ENCODE peak calls at places on chromosomes 11 and 22, in six cellular contexts. D is stimulated activated CD4-positive, alpha-beta T cell treated with anti-CD3 and anti-CD28 coated beads, Interleukin-2, amount 100 ng/mL, for 24 hours; M is naive thymus-derived CD8-positive, alpha-beta T cell; R is cerebellum; F is cardiac fibroblast; S is WTC11. L is an unnamed sample.

GRCh38 chr11:111378773-111379499 is at the start of gene POU2AF1:
- DNase-seq in D (peak; percentile 79), M (peak; percentile 55), R (peak; percentile 9), F (peak; percentile 8), S (peak; percentile 45), L (no peak)

GRCh38 chr11:313787-314547 is at the start of gene IFITM1:
- DNase-seq in D (no peak), M (peak; percentile 67), R (no peak), F (peak; percentile 92), S (no peak), L (no peak)

GRCh38 chr22:24485608-24486007 is 9.5 kb upstream of the UPB1 start:
- DNase-seq in D (no peak), M (no peak), R (no peak), F (no peak), S (no peak), L (no peak)

GRCh38 chr11:12063251-12063650 is 47.1 kb upstream of the MICAL2 start:
- DNase-seq in D (no peak), M (no peak), R (no peak), F (no peak), S (no peak), L (no peak)

GRCh38 chr11:111851636-111852035 is 19.7 kb downstream of the ALG9 start:
- DNase-seq in D (no peak), M (no peak), R (no peak), F (peak; percentile 56), S (no peak), L (no peak)

GRCh38 chr22:29096736-29097669 is 24.2 kb downstream of the KREMEN1 start:
- DNase-seq in D (no peak), M (no peak), R (no peak), F (no peak), S (peak; percentile 18), L (peak; percentile 27)

GRCh38 chr22:45083659-45084305 is 74.0 kb upstream of the PHF21B start:
- DNase-seq in D (peak; percentile 24), M (no peak), R (no peak), F (peak; percentile 11), S (no peak), L (no peak)

GRCh38 chr11:114348200-114349191 is 51.8 kb downstream of the C11orf71 start:
- DNase-seq in D (peak; percentile 30), M (no peak), R (peak; percentile 24), F (peak; percentile 85), S (peak; percentile 34), L (peak; percentile 25)

GRCh38 chr11:1401656-1402221 is 12.0 kb downstream of the BRSK2 start:
- DNase-seq in D (peak; percentile 53), M (peak; percentile 19), R (no peak), F (peak; percentile 69), S (peak; percentile 85), L (peak; percentile 71)

GRCh38 chr11:22337571-22338464 is at the start of gene SLC17A6:
- DNase-seq in D (no peak), M (no peak), R (no peak), F (peak; percentile 24), S (peak; percentile 55), L (no peak)

GRCh38 chr22:19998991-19999820 is 17.4 kb downstream of the ARVCF start:
- DNase-seq in D (no peak), M (no peak), R (no peak), F (no peak), S (no peak), L (peak; percentile 40)

L was measured in heart left ventricle.